ENCODE peak calls at places on chromosome 1, in nine cellular contexts. One of them, this sample, is unnamed.

GRCh38 chr1:9615316-9616063 is 26.8 kb downstream of the TMEM201 start:
- DNase-seq in hepatocyte: peak
- DNase-seq in GM23248: peak
- DNase-seq in SK-N-SH: peak
- DNase-seq in OCI-LY7: peak
- DNase-seq in PC-3: peak
- DNase-seq in MM.1S: peak
- DNase-seq in HCT116: peak
- DNase-seq in neural progenitor cell: peak
- DNase-seq in this sample: peak

GRCh38 chr1:207897188-207897587 is 13.7 kb downstream of the CD34 start:
- DNase-seq in neural progenitor cell: peak
- DNase-seq in PC-3: peak
- DNase-seq in HCT116: no peak
- DNase-seq in MM.1S: peak
- DNase-seq in SK-N-SH: peak
- DNase-seq in hepatocyte: no peak
- DNase-seq in GM23248: peak
- DNase-seq in OCI-LY7: no peak
- DNase-seq in this sample: peak

GRCh38 chr1:159492575-159493323 is 43.1 kb downstream of the OR10J5 start:
- DNase-seq in GM23248: peak
- DNase-seq in MM.1S: no peak
- DNase-seq in SK-N-SH: no peak
- DNase-seq in OCI-LY7: no peak
- DNase-seq in PC-3: peak
- DNase-seq in neural progenitor cell: no peak
- DNase-seq in hepatocyte: no peak
- DNase-seq in HCT116: no peak
- DNase-seq in this sample: no peak

GRCh38 chr1:64572222-64572900 is 102.4 kb downstream of the CACHD1 start:
- DNase-seq in neural progenitor cell: peak
- DNase-seq in OCI-LY7: no peak
- DNase-seq in HCT116: no peak
- DNase-seq in GM23248: no peak
- DNase-seq in SK-N-SH: no peak
- DNase-seq in hepatocyte: no peak
- DNase-seq in PC-3: no peak
- DNase-seq in MM.1S: no peak
- DNase-seq in this sample: peak

GRCh38 chr1:84698718-84699117 is 8.5 kb upstream of the SSX2IP start:
- DNase-seq in GM23248: peak
- DNase-seq in HCT116: peak
- DNase-seq in hepatocyte: peak
- DNase-seq in neural progenitor cell: no peak
- DNase-seq in OCI-LY7: no peak
- DNase-seq in MM.1S: no peak
- DNase-seq in SK-N-SH: no peak
- DNase-seq in PC-3: peak
- DNase-seq in this sample: no peak

GRCh38 chr1:154747841-154748766 is 122.0 kb downstream of the KCNN3 start:
- DNase-seq in neural progenitor cell: peak
- DNase-seq in MM.1S: peak
- DNase-seq in PC-3: no peak
- DNase-seq in hepatocyte: peak
- DNase-seq in HCT116: no peak
- DNase-seq in GM23248: peak
- DNase-seq in OCI-LY7: no peak
- DNase-seq in SK-N-SH: peak
- DNase-seq in this sample: no peak

GRCh38 chr1:214525535-214526019 is 25.8 kb downstream of the PTPN14 start:
- DNase-seq in neural progenitor cell: no peak
- DNase-seq in GM23248: peak
- DNase-seq in OCI-LY7: no peak
- DNase-seq in HCT116: no peak
- DNase-seq in PC-3: peak
- DNase-seq in SK-N-SH: no peak
- DNase-seq in MM.1S: peak
- DNase-seq in hepatocyte: no peak
- DNase-seq in this sample: no peak

GRCh38 chr1:241598234-241598633 is 41.9 kb downstream of the CHML start:
- DNase-seq in PC-3: no peak
- DNase-seq in GM23248: no peak
- DNase-seq in neural progenitor cell: no peak
- DNase-seq in hepatocyte: no peak
- DNase-seq in SK-N-SH: no peak
- DNase-seq in HCT116: no peak
- DNase-seq in MM.1S: no peak
- DNase-seq in OCI-LY7: peak
- DNase-seq in this sample: no peak

GRCh38 chr1:23376890-23377811 is 7.5 kb upstream of the ZNF436 start:
- DNase-seq in neural progenitor cell: peak
- DNase-seq in SK-N-SH: no peak
- DNase-seq in MM.1S: no peak
- DNase-seq in HCT116: peak
- DNase-seq in GM23248: peak
- DNase-seq in hepatocyte: peak
- DNase-seq in PC-3: peak
- DNase-seq in OCI-LY7: no peak
- DNase-seq in this sample: no peak

GRCh38 chr1:157963713-157964112 is 29.7 kb upstream of the KIRREL1 start:
- DNase-seq in PC-3: peak
- DNase-seq in MM.1S: peak
- DNase-seq in HCT116: peak
- DNase-seq in SK-N-SH: peak
- DNase-seq in GM23248: peak
- DNase-seq in OCI-LY7: peak
- DNase-seq in neural progenitor cell: peak
- DNase-seq in hepatocyte: peak
- DNase-seq in this sample: peak

GRCh38 chr1:33275200-33275599 is 18.9 kb downstream of the ZNF362 start:
- DNase-seq in GM23248: no peak
- DNase-seq in SK-N-SH: no peak
- DNase-seq in neural progenitor cell: no peak
- DNase-seq in MM.1S: no peak
- DNase-seq in OCI-LY7: no peak
- DNase-seq in HCT116: no peak
- DNase-seq in hepatocyte: no peak
- DNase-seq in PC-3: no peak
- DNase-seq in this sample: no peak

GRCh38 chr1:96721382-96722160 is at the start of gene PTBP2:
- DNase-seq in HCT116: peak
- DNase-seq in MM.1S: peak
- DNase-seq in OCI-LY7: peak
- DNase-seq in neural progenitor cell: peak
- DNase-seq in hepatocyte: peak
- DNase-seq in PC-3: peak
- DNase-seq in GM23248: peak
- DNase-seq in SK-N-SH: peak
- DNase-seq in this sample: peak

GRCh38 chr1:27374687-27375086 is at the start of gene FCN3:
- DNase-seq in OCI-LY7: no peak
- DNase-seq in neural progenitor cell: no peak
- DNase-seq in GM23248: no peak
- DNase-seq in PC-3: no peak
- DNase-seq in MM.1S: no peak
- DNase-seq in SK-N-SH: no peak
- DNase-seq in hepatocyte: no peak
- DNase-seq in HCT116: no peak
- DNase-seq in this sample: no peak

GRCh38 chr1:172206256-172206655 is 214.2 kb upstream of the C1orf105 start:
- DNase-seq in HCT116: no peak
- DNase-seq in GM23248: no peak
- DNase-seq in SK-N-SH: no peak
- DNase-seq in OCI-LY7: no peak
- DNase-seq in hepatocyte: no peak
- DNase-seq in neural progenitor cell: no peak
- DNase-seq in MM.1S: no peak
- DNase-seq in PC-3: no peak
- DNase-seq in this sample: no peak

GRCh38 chr1:177646757-177647730 is 322.8 kb downstream of the SEC16B start:
- DNase-seq in OCI-LY7: no peak
- DNase-seq in GM23248: no peak
- DNase-seq in HCT116: no peak
- DNase-seq in MM.1S: no peak
- DNase-seq in SK-N-SH: no peak
- DNase-seq in hepatocyte: no peak
- DNase-seq in neural progenitor cell: no peak
- DNase-seq in PC-3: no peak
- DNase-seq in this sample: peak

GRCh38 chr1:21289700-21290545 is at the start of gene ECE1:
- DNase-seq in GM23248: peak
- DNase-seq in HCT116: no peak
- DNase-seq in neural progenitor cell: peak
- DNase-seq in OCI-LY7: peak
- DNase-seq in PC-3: peak
- DNase-seq in SK-N-SH: peak
- DNase-seq in hepatocyte: peak
- DNase-seq in MM.1S: peak
- DNase-seq in this sample: peak

DNA sequence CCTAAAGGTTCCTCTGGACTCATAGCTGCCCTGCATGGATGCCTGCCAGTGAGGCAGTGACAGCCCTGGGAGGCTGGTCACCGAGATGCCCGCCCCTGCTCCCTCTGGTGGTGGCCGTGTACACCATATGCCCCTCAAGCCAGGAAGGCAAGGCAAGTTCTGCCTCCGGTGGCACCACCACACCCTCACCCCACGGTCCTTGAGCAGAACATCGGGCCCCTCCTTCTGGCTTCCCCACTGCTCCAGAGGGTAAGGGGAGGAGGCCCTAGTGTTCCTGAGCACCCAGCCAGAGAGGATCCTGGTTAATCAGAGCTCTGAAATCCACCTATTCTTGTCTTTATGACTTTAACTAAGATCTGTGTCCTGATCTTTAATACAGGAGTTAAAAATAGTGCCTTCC is 1.6 kb upstream of the S100A14 start:
- DNase-seq in HCT116: peak
- DNase-seq in OCI-LY7: peak
- DNase-seq in hepatocyte: peak
- DNase-seq in PC-3: peak
- DNase-seq in SK-N-SH: peak
- DNase-seq in neural progenitor cell: peak
- DNase-seq in MM.1S: peak
- DNase-seq in GM23248: peak
- DNase-seq in this sample: peak
- TF ChIP-seq EZH2phosphoT487 in HCT116: no peak
- TF ChIP-seq EZH2phosphoT487 in OCI-LY7: no peak
- TF ChIP-seq EZH2phosphoT487 in hepatocyte: no peak
- TF ChIP-seq EZH2phosphoT487 in PC-3: no peak
- TF ChIP-seq EZH2phosphoT487 in SK-N-SH: no peak
- TF ChIP-seq EZH2phosphoT487 in neural progenitor cell: no peak
- TF ChIP-seq EZH2phosphoT487 in MM.1S: no peak
- TF ChIP-seq EZH2phosphoT487 in GM23248: no peak
- TF ChIP-seq EZH2phosphoT487 in this sample: no peak

GRCh38 chr1:93882269-93882668 is 3.3 kb upstream of the DNTTIP2 start:
- DNase-seq in hepatocyte: no peak
- DNase-seq in neural progenitor cell: no peak
- DNase-seq in OCI-LY7: no peak
- DNase-seq in HCT116: no peak
- DNase-seq in MM.1S: no peak
- DNase-seq in GM23248: no peak
- DNase-seq in PC-3: no peak
- DNase-seq in SK-N-SH: no peak
- DNase-seq in this sample: no peak
- TF ChIP-seq EZH2phosphoT487 in hepatocyte: no peak
- TF ChIP-seq EZH2phosphoT487 in neural progenitor cell: no peak
- TF ChIP-seq EZH2phosphoT487 in OCI-LY7: no peak
- TF ChIP-seq EZH2phosphoT487 in HCT116: no peak
- TF ChIP-seq EZH2phosphoT487 in MM.1S: no peak
- TF ChIP-seq EZH2phosphoT487 in GM23248: no peak
- TF ChIP-seq EZH2phosphoT487 in PC-3: no peak
- TF ChIP-seq EZH2phosphoT487 in SK-N-SH: no peak
- TF ChIP-seq EZH2phosphoT487 in this sample: no peak

DNA sequence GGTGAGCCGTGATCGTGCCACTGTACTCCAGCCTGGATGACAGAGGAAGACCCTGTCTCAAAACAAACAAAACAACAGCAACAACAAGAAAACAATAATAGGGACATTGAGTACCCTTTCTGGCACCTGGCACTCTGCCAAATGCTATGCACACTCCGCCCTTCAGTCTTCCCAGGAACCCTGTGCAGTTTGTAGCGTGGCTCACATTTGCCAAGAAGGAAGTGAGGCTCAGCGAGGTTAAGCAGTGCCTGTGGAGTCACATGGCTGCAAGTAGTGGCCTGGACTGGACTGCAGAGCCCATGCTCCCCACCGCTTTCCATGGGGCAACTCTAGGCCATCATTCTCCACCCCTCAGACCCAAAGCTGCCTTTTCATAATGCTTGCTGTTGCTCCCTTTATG is 5.3 kb upstream of the EVA1B start:
- DNase-seq in neural progenitor cell: no peak
- DNase-seq in SK-N-SH: no peak
- DNase-seq in OCI-LY7: no peak
- DNase-seq in PC-3: peak
- DNase-seq in HCT116: no peak
- DNase-seq in GM23248: peak
- DNase-seq in MM.1S: no peak
- DNase-seq in hepatocyte: no peak
- DNase-seq in this sample: no peak
- TF ChIP-seq EZH2phosphoT487 in neural progenitor cell: no peak
- TF ChIP-seq EZH2phosphoT487 in SK-N-SH: no peak
- TF ChIP-seq EZH2phosphoT487 in OCI-LY7: no peak
- TF ChIP-seq EZH2phosphoT487 in PC-3: no peak
- TF ChIP-seq EZH2phosphoT487 in HCT116: no peak
- TF ChIP-seq EZH2phosphoT487 in GM23248: no peak
- TF ChIP-seq EZH2phosphoT487 in MM.1S: no peak
- TF ChIP-seq EZH2phosphoT487 in hepatocyte: no peak
- TF ChIP-seq EZH2phosphoT487 in this sample: no peak

GRCh38 chr1:44652445-44653106 is 21.7 kb downstream of the TMEM53 start:
- DNase-seq in neural progenitor cell: peak
- DNase-seq in PC-3: peak
- DNase-seq in OCI-LY7: peak
- DNase-seq in GM23248: peak
- DNase-seq in hepatocyte: peak
- DNase-seq in SK-N-SH: peak
- DNase-seq in MM.1S: peak
- DNase-seq in HCT116: no peak
- DNase-seq in this sample: peak
- TF ChIP-seq EZH2phosphoT487 in neural progenitor cell: no peak
- TF ChIP-seq EZH2phosphoT487 in PC-3: no peak
- TF ChIP-seq EZH2phosphoT487 in OCI-LY7: no peak
- TF ChIP-seq EZH2phosphoT487 in GM23248: no peak
- TF ChIP-seq EZH2phosphoT487 in hepatocyte: no peak
- TF ChIP-seq EZH2phosphoT487 in SK-N-SH: no peak
- TF ChIP-seq EZH2phosphoT487 in MM.1S: no peak
- TF ChIP-seq EZH2phosphoT487 in HCT116: no peak
- TF ChIP-seq EZH2phosphoT487 in this sample: no peak

GRCh38 chr1:26368006-26368405 is 4.5 kb downstream of the ZNF683 start:
- DNase-seq in SK-N-SH: no peak
- DNase-seq in PC-3: no peak
- DNase-seq in OCI-LY7: no peak
- DNase-seq in MM.1S: no peak
- DNase-seq in neural progenitor cell: no peak
- DNase-seq in HCT116: no peak
- DNase-seq in hepatocyte: no peak
- DNase-seq in GM23248: no peak
- DNase-seq in this sample: no peak
- TF ChIP-seq EZH2phosphoT487 in SK-N-SH: no peak
- TF ChIP-seq EZH2phosphoT487 in PC-3: no peak
- TF ChIP-seq EZH2phosphoT487 in OCI-LY7: no peak
- TF ChIP-seq EZH2phosphoT487 in MM.1S: no peak
- TF ChIP-seq EZH2phosphoT487 in neural progenitor cell: no peak
- TF ChIP-seq EZH2phosphoT487 in HCT116: no peak
- TF ChIP-seq EZH2phosphoT487 in hepatocyte: no peak
- TF ChIP-seq EZH2phosphoT487 in GM23248: no peak
- TF ChIP-seq EZH2phosphoT487 in this sample: no peak